ENCODE peak calls at places on chromosomes 6 and 20, in six cellular contexts. C is ureter; K is CD4-positive, alpha-beta memory T cell; D is activated CD4-positive, alpha-beta T cell treated with anti-CD3 and anti-CD28 coated beads, Interleukin-2, amount 50 U/mL, for 1 hour; H is NB4; R is amygdala. I is an unnamed sample.

GRCh38 chr20:44109951-44110361 is 77.0 kb downstream of the JPH2 start:
- DNase-seq in K (no peak), H (no peak), C (no peak), D (no peak), R (no peak), I (no peak)

GRCh38 chr6:113870917-113871316 is 13.8 kb downstream of the MARCKS start:
- DNase-seq in D (no peak), R (no peak), K (no peak), C (no peak), H (no peak), I (no peak)

GRCh38 chr6:126374372-126374771 is 34.5 kb downstream of the CENPW start:
- DNase-seq in C (no peak), K (no peak), H (no peak), R (no peak), D (no peak), I (no peak)

GRCh38 chr6:104973404-104973803 is 16.5 kb downstream of the LIN28B start:
- DNase-seq in K (no peak), C (no peak), D (no peak), R (no peak), H (no peak), I (no peak)

GRCh38 chr6:43824741-43825064 is 54.7 kb downstream of the VEGFA start:
- DNase-seq in D (no peak), R (no peak), C (no peak), H (no peak), K (no peak), I (no peak)

GRCh38 chr6:167670938-167671338 is 155.8 kb upstream of the AFDN start:
- DNase-seq in K (no peak), D (no peak), H (no peak), C (no peak), R (no peak), I (no peak)

GRCh38 chr6:161429921-161430490 is 156.1 kb upstream of the AGPAT4 start:
- DNase-seq in K (no peak), C (no peak), H (peak), D (no peak), R (no peak), I (no peak)

GRCh38 chr6:35140991-35141720 is at the start of gene TCP11:
- DNase-seq in R (no peak), K (peak), C (no peak), H (peak), D (peak), I (no peak)

GRCh38 chr6:127345521-127345920 is 2.1 kb upstream of the ECHDC1 start:
- DNase-seq in R (no peak), H (no peak), C (no peak), D (no peak), K (no peak), I (no peak)

GRCh38 chr20:63220696-63221399 is 4.9 kb upstream of the YTHDF1 start:
- DNase-seq in H (no peak), D (no peak), C (no peak), R (no peak), K (no peak), I (no peak)